ENCODE peak calls at places on chromosomes 11 and 22, in five cellular contexts. Q, J, W, U and V are unnamed samples.

GRCh38 chr11:112513936-112514716 is 253.5 kb upstream of the PLET1 start:
- DNase-seq in Q (no peak), U (no peak), J (no peak), W (no peak), V (no peak)

GRCh38 chr11:59158206-59159068 is 13.5 kb upstream of the DTX4 start:
- DNase-seq in J (peak), Q (peak), U (peak), W (no peak), V (no peak)

GRCh38 chr11:15580775-15581095 is 466.0 kb downstream of the INSC start:
- DNase-seq in Q (no peak), W (no peak), J (no peak), U (no peak), V (no peak)

GRCh38 chr22:49999901-50000586 is 12.5 kb downstream of the IL17REL start:
- DNase-seq in W (peak), Q (peak), J (no peak), U (no peak), V (no peak)

GRCh38 chr11:96219981-96220623 is 122.9 kb downstream of the MAML2 start:
- DNase-seq in U (no peak), W (no peak), Q (peak), J (no peak), V (no peak)

GRCh38 chr11:6855971-6856542 is 6.8 kb upstream of the OR10A2 start:
- DNase-seq in W (no peak), U (peak), Q (no peak), J (peak), V (no peak)

GRCh38 chr11:107612445-107612844 is 21.5 kb downstream of the ELMOD1 start:
- DNase-seq in Q (no peak), W (no peak), U (no peak), J (no peak), V (no peak)

GRCh38 chr22:41920271-41920976 is 5.5 kb upstream of the SHISA8 start:
- DNase-seq in U (no peak), Q (peak), J (no peak), W (no peak), V (peak)

GRCh38 chr22:17638182-17638431 is 450 bp upstream of the BCL2L13 start:
- DNase-seq in J (no peak), Q (no peak), W (no peak), U (no peak), V (no peak)

GRCh38 chr22:22799561-22799960 is 88.1 kb upstream of the IGLL5 start:
- DNase-seq in W (no peak), Q (no peak), J (no peak), U (no peak), V (no peak)

GRCh38 chr11:18802381-18803257 is 11.0 kb upstream of the PTPN5 start:
- DNase-seq in J (peak), W (no peak), Q (peak), U (no peak), V (no peak)

GRCh38 chr11:47858169-47858543 is 10.0 kb upstream of the NUP160 start:
- DNase-seq in U (peak), J (peak), Q (no peak), W (no peak), V (no peak)
- H3K27ac ChIP-seq in U (peak), J (peak), Q (no peak), W (no peak), V (no peak)

GRCh38 chr22:38069372-38070249 is 12.4 kb downstream of the PICK1 start:
- DNase-seq in W (no peak), U (peak), J (peak), Q (no peak), V (peak)
- H3K27ac ChIP-seq in W (no peak), U (peak), J (no peak), Q (peak), V (peak)

GRCh38 chr11:9600166-9600565 is 26.7 kb downstream of the WEE1 start:
- DNase-seq in Q (no peak), U (no peak), J (no peak), W (no peak), V (no peak)

GRCh38 chr11:9604134-9604533 is 30.7 kb downstream of the WEE1 start:
- DNase-seq in W (no peak), Q (no peak), J (no peak), U (no peak), V (no peak)

GRCh38 chr11:9601041-9601875 is 27.8 kb downstream of the WEE1 start:
- DNase-seq in Q (peak), U (no peak), J (peak), W (no peak), V (no peak)

GRCh38 chr11:9600651-9601040 is 27.2 kb downstream of the WEE1 start:
- DNase-seq in W (no peak), J (peak), U (no peak), Q (no peak), V (no peak)

GRCh38 chr11:9601876-9602199 is 28.4 kb downstream of the WEE1 start:
- DNase-seq in Q (no peak), W (no peak), J (no peak), U (no peak), V (no peak)
- H3K27ac ChIP-seq in Q (peak), W (no peak), J (no peak), U (no peak), V (no peak)

GRCh38 chr11:22478169-22478568 is 140.0 kb downstream of the SLC17A6 start:
- DNase-seq in W (no peak), Q (no peak), J (no peak), U (no peak), V (no peak)

GRCh38 chr11:22479133-22479690 is 141.0 kb downstream of the SLC17A6 start:
- DNase-seq in J (peak), U (no peak), W (no peak), Q (no peak), V (no peak)

GRCh38 chr11:22477312-22477711 is 139.1 kb downstream of the SLC17A6 start:
- DNase-seq in U (no peak), W (no peak), Q (no peak), J (peak), V (no peak)

GRCh38 chr11:22476589-22476988 is 138.4 kb downstream of the SLC17A6 start:
- DNase-seq in J (no peak), Q (no peak), W (no peak), U (no peak), V (no peak)

GRCh38 chr11:22479986-22480740 is 142.0 kb downstream of the SLC17A6 start:
- DNase-seq in W (no peak), J (peak), Q (no peak), U (no peak), V (no peak)
- H3K27ac ChIP-seq in W (no peak), J (no peak), Q (no peak), U (no peak), V (no peak)

GRCh38 chr11:102610198-102610597 is 14.9 kb downstream of the MMP20 start:
- DNase-seq in J (no peak), U (no peak), W (no peak), Q (no peak), V (no peak)
- H3K27ac ChIP-seq in J (no peak), U (no peak), W (no peak), Q (no peak), V (no peak)

GRCh38 chr11:10348650-10349280 is 43.9 kb downstream of the ADM start:
- DNase-seq in J (peak), U (no peak), W (no peak), Q (no peak), V (no peak)

GRCh38 chr11:10351435-10351767 is 46.5 kb downstream of the ADM start:
- DNase-seq in Q (no peak), W (no peak), J (no peak), U (no peak), V (no peak)

GRCh38 chr11:10349281-10349665 is 44.4 kb downstream of the ADM start:
- DNase-seq in J (no peak), U (no peak), W (no peak), Q (no peak), V (no peak)

GRCh38 chr11:10349806-10350205 is 44.9 kb downstream of the ADM start:
- DNase-seq in U (no peak), W (no peak), Q (no peak), J (no peak), V (no peak)

GRCh38 chr11:10350341-10350740 is 45.5 kb downstream of the ADM start:
- DNase-seq in Q (no peak), J (peak), U (no peak), W (no peak), V (no peak)
- H3K27ac ChIP-seq in Q (no peak), J (no peak), U (no peak), W (no peak), V (no peak)

GRCh38 chr11:104443387-104443786 is 279.4 kb upstream of the PDGFD start:
- DNase-seq in U (no peak), Q (no peak), J (peak), W (no peak), V (no peak)

DNA sequence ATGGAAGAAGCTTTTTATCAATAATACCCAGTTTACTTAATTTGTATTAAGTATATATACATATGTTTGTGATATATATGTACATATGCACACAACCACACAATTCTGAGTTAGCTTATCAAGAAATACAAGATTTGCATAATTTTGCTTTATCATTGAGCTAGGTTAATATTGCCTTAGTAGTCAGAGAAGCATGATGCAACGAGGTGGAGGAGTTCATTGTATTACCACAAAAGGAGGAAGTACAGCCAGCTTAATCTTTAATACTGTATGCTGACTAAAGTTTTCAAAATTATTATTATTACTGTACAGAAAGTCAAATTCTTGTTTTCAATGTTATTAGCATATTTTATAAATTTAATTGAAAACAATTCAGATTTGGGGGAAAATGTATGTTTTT is 278.4 kb upstream of the PDGFD start:
- DNase-seq in U (no peak), Q (no peak), W (no peak), J (no peak), V (no peak)
- H3K27ac ChIP-seq in U (no peak), Q (no peak), W (no peak), J (no peak), V (no peak)

DNA sequence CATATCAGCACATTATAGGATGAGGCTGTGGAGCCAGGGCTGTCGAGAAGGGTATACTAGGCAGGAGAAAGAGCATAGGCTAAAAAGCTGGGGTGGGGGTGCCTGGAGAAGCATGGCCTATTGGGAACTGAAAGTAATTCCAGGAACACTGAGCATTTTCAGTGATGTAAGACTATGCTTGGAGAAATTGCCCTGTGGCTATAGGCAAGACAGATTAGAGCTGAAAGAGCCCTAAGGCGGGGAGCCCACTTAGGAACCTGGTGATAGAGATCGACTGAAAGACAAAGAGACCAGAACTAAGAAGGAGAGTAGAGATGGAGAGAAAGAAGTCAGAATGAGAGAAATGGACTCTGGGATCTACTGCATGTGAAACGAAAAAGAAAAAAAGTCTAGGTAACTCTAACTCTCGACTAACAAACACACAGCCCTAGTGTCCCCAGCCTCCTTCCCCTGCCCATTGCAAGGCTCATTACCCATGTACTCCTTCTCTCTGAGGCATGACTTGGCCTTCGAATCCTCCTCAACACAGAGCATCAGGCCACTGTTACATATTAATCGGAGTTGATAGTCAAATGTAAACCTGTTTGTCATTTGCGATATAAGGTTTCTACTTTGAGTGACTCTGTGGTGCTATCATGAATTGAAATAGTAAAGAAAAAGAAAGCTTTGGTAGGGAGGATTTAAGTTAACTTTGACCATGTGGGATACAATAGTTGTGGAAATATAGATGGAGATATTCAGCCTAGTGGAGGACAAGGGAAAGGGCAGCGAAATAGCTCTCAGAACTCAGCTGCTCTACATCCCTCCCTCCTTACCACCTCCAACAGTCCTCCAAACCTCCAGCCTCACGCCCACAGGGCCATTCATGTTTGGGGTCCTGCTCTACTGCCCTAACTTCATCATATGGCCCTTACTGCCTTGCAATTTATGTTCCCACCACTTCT is 52.3 kb upstream of the BMAL1 start:
- DNase-seq in W (no peak), Q (no peak), U (no peak), J (no peak), V (no peak)
- H3K27ac ChIP-seq in W (no peak), Q (no peak), U (no peak), J (no peak), V (no peak)

GRCh38 chr11:120717623-120718022 is 206.1 kb downstream of the GRIK4 start:
- DNase-seq in U (no peak), W (no peak), J (no peak), Q (no peak), V (no peak)

GRCh38 chr11:120712862-120713770 is 201.6 kb downstream of the GRIK4 start:
- DNase-seq in U (peak), W (no peak), J (no peak), Q (no peak), V (no peak)

GRCh38 chr11:120717042-120717441 is 205.5 kb downstream of the GRIK4 start:
- DNase-seq in W (no peak), J (no peak), U (no peak), Q (no peak), V (no peak)

GRCh38 chr11:120714448-120714847 is 202.9 kb downstream of the GRIK4 start:
- DNase-seq in Q (no peak), J (no peak), W (no peak), U (no peak), V (no peak)

GRCh38 chr11:120715239-120715638 is 203.7 kb downstream of the GRIK4 start:
- DNase-seq in Q (no peak), U (no peak), J (no peak), W (no peak), V (no peak)
- H3K27ac ChIP-seq in Q (no peak), U (no peak), J (no peak), W (no peak), V (no peak)

DNA sequence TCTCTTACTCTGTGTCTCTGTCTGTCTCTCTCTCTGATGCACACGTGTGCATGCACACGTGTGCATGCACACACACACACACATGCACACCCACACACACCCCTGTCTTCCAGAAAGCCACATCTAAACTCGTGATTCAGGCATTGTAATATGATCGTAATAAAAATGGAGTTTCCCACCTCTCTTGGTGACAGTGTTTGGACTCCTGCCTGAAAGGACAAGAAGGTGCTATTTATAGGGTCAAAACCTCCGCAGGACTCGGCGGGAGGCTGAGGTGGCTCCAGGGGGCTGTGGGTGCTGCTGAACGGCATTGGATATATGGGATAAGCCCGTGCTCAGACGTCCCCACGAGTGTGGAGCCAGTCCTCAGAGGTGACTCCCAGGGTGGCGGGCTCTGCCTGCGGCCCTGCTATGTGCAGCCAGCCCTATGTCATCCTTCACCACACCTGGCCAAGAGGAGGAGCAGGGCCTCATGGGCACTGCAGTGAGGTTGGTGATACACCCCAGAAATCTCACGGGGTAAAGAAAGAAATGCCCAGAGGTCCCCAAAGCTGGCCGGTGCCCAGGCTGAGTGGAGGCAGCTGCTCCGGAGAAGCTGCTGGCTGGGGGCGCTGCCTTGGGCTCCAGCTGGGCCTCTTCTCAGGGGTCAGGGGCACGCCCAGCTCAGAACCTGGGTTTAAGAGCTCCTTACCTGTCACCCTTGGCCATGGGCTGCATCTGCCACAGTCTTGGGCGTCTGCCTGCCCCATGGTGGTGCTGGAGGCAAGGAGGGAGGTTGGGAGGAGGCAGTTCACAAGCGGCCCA is 5.0 kb upstream of the OSBPL5 start:
- DNase-seq in J (no peak), Q (no peak), U (no peak), W (peak), V (no peak)
- H3K27ac ChIP-seq in J (peak), Q (no peak), U (no peak), W (no peak), V (no peak)